ENCODE peak calls at places on chromosomes 11 and 22, in nine cellular contexts. M is psoas muscle; U is A549; B is neural progenitor cell; H is CD8-positive, alpha-beta T cell; W is heart right ventricle; A is HCT116; R is esophagus squamous epithelium; Y is ovary. X is an unnamed sample. For H3K4me1, the result is how much of the 10 kb centered on the place peaks cover.

GRCh38 chr22:21832291-21833290 is 34.9 kb downstream of the MAPK1 start:
- DNase-seq in M (no peak), U (no peak), B (no peak), H (no peak), W (no peak), A (no peak), R (no peak), Y (no peak), X (no peak)

GRCh38 chr11:35144103-35144741 is 5.3 kb downstream of the CD44 start:
- DNase-seq in M (no peak), U (no peak), B (no peak), H (peak), W (no peak), A (no peak), R (no peak), Y (no peak), X (no peak)

GRCh38 chr11:110919241-110919893 is 207.1 kb upstream of the ARHGAP20 start:
- DNase-seq in M (no peak), U (no peak), B (no peak), H (no peak), W (no peak), A (no peak), R (no peak), Y (no peak), X (no peak)

GRCh38 chr11:68844376-68844775 is 2.7 kb upstream of the CPT1A start:
- DNase-seq in M (no peak), U (no peak), B (no peak), H (no peak), W (no peak), A (no peak), R (no peak), Y (no peak), X (no peak)

GRCh38 chr11:59423835-59424234 is 2.4 kb downstream of the OR5A2 start:
- DNase-seq in M (no peak), U (no peak), B (no peak), H (no peak), W (no peak), A (no peak), R (no peak), Y (no peak), X (no peak)

GRCh38 chr11:66848671-66849500 is 5.6 kb downstream of the RCE1 start:
- DNase-seq in M (peak), U (no peak), B (no peak), H (no peak), W (no peak), A (no peak), R (no peak), Y (peak), X (peak)

GRCh38 chr11:46307785-46308341 is 30.4 kb downstream of the CREB3L1 start:
- DNase-seq in M (no peak), U (no peak), B (peak), H (no peak), W (no peak), A (no peak), R (no peak), Y (no peak), X (no peak)

GRCh38 chr11:76666408-76666807 is 4.1 kb downstream of the LRRC32 start:
- DNase-seq in M (no peak), U (no peak), B (peak), H (no peak), W (peak), A (no peak), R (no peak), Y (no peak), X (peak)

GRCh38 chr11:25244126-25244525 is 747.3 kb downstream of the LUZP2 start:
- DNase-seq in M (no peak), U (no peak), B (no peak), H (no peak), W (no peak), A (no peak), R (no peak), Y (no peak), X (no peak)

GRCh38 chr11:2582436-2582931 is 117.3 kb downstream of the KCNQ1OT1 start:
- DNase-seq in M (peak), U (no peak), B (peak), H (no peak), W (no peak), A (no peak), R (no peak), Y (peak), X (peak)

GRCh38 chr11:705646-706438 is at the start of gene EPS8L2:
- DNase-seq in M (no peak), U (peak), B (peak), H (no peak), W (no peak), A (no peak), R (no peak), Y (peak), X (peak)

GRCh38 chr22:23288301-23289129 is 108.2 kb downstream of the BCR start:
- DNase-seq in M (no peak), U (no peak), B (no peak), H (no peak), W (no peak), A (no peak), R (no peak), Y (no peak), X (peak)

GRCh38 chr11:61067782-61068181 is 34.5 kb upstream of the CD5 start:
- DNase-seq in M (no peak), U (no peak), B (no peak), H (no peak), W (no peak), A (no peak), R (no peak), Y (no peak), X (no peak)

GRCh38 chr22:45064313-45065268 is 54.8 kb upstream of the PHF21B start:
- DNase-seq in M (no peak), U (no peak), B (no peak), H (peak), W (no peak), A (no peak), R (no peak), Y (no peak), X (no peak)

GRCh38 chr11:34558211-34558610 is 44.6 kb upstream of the ELF5 start:
- DNase-seq in M (no peak), U (no peak), B (no peak), H (no peak), W (no peak), A (no peak), R (no peak), Y (no peak), X (no peak)

GRCh38 chr22:50481045-50481439 is 301 bp upstream of the ADM2 start:
- DNase-seq in M (no peak), U (no peak), B (peak), H (no peak), W (no peak), A (no peak), R (no peak), Y (no peak), X (no peak)

GRCh38 chr11:8098361-8098760 is 17.4 kb downstream of the TUB start:
- DNase-seq in M (no peak), U (no peak), B (no peak), H (no peak), W (no peak), A (no peak), R (no peak), Y (no peak), X (no peak)

GRCh38 chr22:32378703-32379272 is 21.1 kb downstream of the RFPL3 start:
- DNase-seq in M (no peak), U (peak), B (peak), H (no peak), W (no peak), A (peak), R (no peak), Y (no peak), X (no peak)

GRCh38 chr11:79060081-79060480 is 380.7 kb downstream of the TENM4 start:
- DNase-seq in M (no peak), U (no peak), B (no peak), H (no peak), W (no peak), A (no peak), R (no peak), Y (no peak), X (no peak)

GRCh38 chr11:1158681-1159525 is 1.1 kb downstream of the MUC5AC start:
- DNase-seq in M (peak), U (no peak), B (no peak), H (no peak), W (no peak), A (no peak), R (no peak), Y (peak), X (peak)

GRCh38 chr22:39290724-39291161 is 28.7 kb downstream of the RPL3 start:
- DNase-seq in M (peak), U (peak), B (no peak), H (no peak), W (peak), A (no peak), R (no peak), Y (peak), X (peak)

GRCh38 chr11:94638902-94639373 is 71.8 kb downstream of the PIWIL4 start:
- DNase-seq in M (no peak), U (no peak), B (no peak), H (no peak), W (no peak), A (no peak), R (no peak), Y (no peak), X (no peak)

GRCh38 chr22:44425356-44425755 is 72.7 kb downstream of the RTL6 start:
- DNase-seq in M (no peak), U (no peak), B (no peak), H (no peak), W (no peak), A (no peak), R (no peak), Y (no peak), X (no peak)

GRCh38 chr11:128226106-128226716 is 361.1 kb downstream of the ETS1 start:
- DNase-seq in M (no peak), U (no peak), B (no peak), H (no peak), W (no peak), A (no peak), R (no peak), Y (no peak), X (no peak)

GRCh38 chr11:7949934-7950333 is 8.4 kb upstream of the OR10A3 start:
- DNase-seq in M (no peak), U (no peak), B (no peak), H (no peak), W (no peak), A (no peak), R (no peak), Y (no peak), X (no peak)

GRCh38 chr22:22030493-22031182 is 48.1 kb upstream of the TOP3B start:
- DNase-seq in M (peak), U (peak), B (no peak), H (no peak), W (no peak), A (no peak), R (no peak), Y (no peak), X (no peak)

GRCh38 chr22:30922151-30922611 is 46.4 kb downstream of the MORC2 start:
- DNase-seq in M (peak), U (peak), B (peak), H (peak), W (peak), A (no peak), R (no peak), Y (peak), X (peak)

GRCh38 chr11:8333431-8334401 is 70.0 kb upstream of the LMO1 start:
- DNase-seq in M (no peak), U (peak), B (peak), H (no peak), W (no peak), A (no peak), R (no peak), Y (no peak), X (no peak)

GRCh38 chr11:123033895-123034294 is 28.0 kb downstream of the HSPA8 start:
- DNase-seq in M (no peak), U (no peak), B (peak), H (no peak), W (no peak), A (no peak), R (no peak), Y (no peak), X (no peak)

GRCh38 chr11:122853971-122854446 is 15.7 kb downstream of the CRTAM start:
- DNase-seq in M (no peak), U (peak), B (peak), H (peak), W (peak), A (peak), R (no peak), Y (peak), X (no peak)

GRCh38 chr11:132744771-132745170 is 787.5 kb downstream of the OPCML start:
- DNase-seq in M (no peak), U (no peak), B (no peak), H (no peak), W (no peak), A (no peak), R (no peak), Y (no peak), X (no peak)

GRCh38 chr11:35671396-35672127 is 9.0 kb downstream of the TRIM44 start:
- DNase-seq in M (no peak), U (no peak), B (no peak), H (no peak), W (no peak), A (no peak), R (no peak), Y (no peak), X (no peak)

GRCh38 chr11:34654491-34655334 is 33.8 kb downstream of the EHF start:
- DNase-seq in M (peak), U (peak), B (no peak), H (no peak), W (no peak), A (peak), R (no peak), Y (no peak), X (no peak)

GRCh38 chr11:33160147-33160546 is 1.1 kb downstream of the CSTF3 start:
- DNase-seq in M (no peak), U (peak), B (peak), H (no peak), W (no peak), A (no peak), R (no peak), Y (no peak), X (no peak)

GRCh38 chr11:63871962-63872832 is 33.3 kb downstream of the MARK2 start:
- DNase-seq in M (peak), U (peak), B (peak), H (peak), W (peak), A (peak), R (no peak), Y (peak), X (peak)

GRCh38 chr11:47289856-47290255 is 19.9 kb downstream of the MADD start:
- DNase-seq in M (no peak), U (no peak), B (no peak), H (no peak), W (no peak), A (no peak), R (no peak), Y (no peak), X (no peak)

GRCh38 chr11:123203471-123203870 is 8.4 kb upstream of the CLMP start:
- DNase-seq in M (no peak), U (no peak), B (no peak), H (no peak), W (no peak), A (no peak), R (no peak), Y (no peak), X (no peak)

GRCh38 chr22:26894766-26895485 is 237.5 kb downstream of the MIAT start:
- DNase-seq in M (no peak), U (peak), B (no peak), H (no peak), W (no peak), A (peak), R (no peak), Y (no peak), X (no peak)

DNA sequence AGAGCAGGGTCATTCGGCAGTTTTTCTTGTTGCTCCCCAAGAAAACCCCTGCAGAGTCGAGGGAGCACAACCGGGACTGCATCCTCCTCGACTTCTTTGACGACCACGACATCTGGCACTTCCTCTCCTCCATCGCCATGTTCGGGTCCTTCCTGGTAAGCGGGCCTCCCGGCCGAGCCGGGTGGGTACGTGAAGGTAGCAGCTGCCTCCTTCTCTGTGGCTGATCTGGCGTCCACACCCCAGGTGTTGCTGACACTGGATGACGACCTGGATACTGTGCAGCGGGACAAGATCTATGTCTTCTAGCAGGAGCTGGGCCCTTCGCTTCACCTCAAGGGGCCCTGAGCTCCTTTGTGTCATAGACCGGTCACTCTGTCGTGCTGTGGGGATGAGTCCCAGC is 3.4 kb upstream of the TAGLN start:
- DNase-seq in M (peak), U (no peak), B (no peak), H (no peak), W (no peak), A (no peak), R (no peak), Y (no peak), X (peak)
- H3K27ac ChIP-seq in M (no peak), U (no peak), B (no peak), H (no peak), W (no peak), A (no peak), R (no peak), Y (no peak), X (no peak)

GRCh38 chr11:65491614-65492386 is 7.0 kb upstream of the MALAT1 start:
- DNase-seq in M (peak), U (peak), B (peak), H (no peak), W (peak), A (peak), R (no peak), Y (peak), X (peak)

GRCh38 chr11:65489706-65490310 is 9.0 kb upstream of the MALAT1 start:
- DNase-seq in M (no peak), U (peak), B (peak), H (no peak), W (peak), A (no peak), R (no peak), Y (no peak), X (peak)

GRCh38 chr11:65492637-65493366 is 6.0 kb upstream of the MALAT1 start:
- DNase-seq in M (peak), U (peak), B (no peak), H (no peak), W (peak), A (no peak), R (no peak), Y (peak), X (peak)

GRCh38 chr11:65492387-65492636 is 6.5 kb upstream of the MALAT1 start:
- DNase-seq in M (no peak), U (no peak), B (no peak), H (no peak), W (no peak), A (no peak), R (no peak), Y (no peak), X (no peak)

DNA sequence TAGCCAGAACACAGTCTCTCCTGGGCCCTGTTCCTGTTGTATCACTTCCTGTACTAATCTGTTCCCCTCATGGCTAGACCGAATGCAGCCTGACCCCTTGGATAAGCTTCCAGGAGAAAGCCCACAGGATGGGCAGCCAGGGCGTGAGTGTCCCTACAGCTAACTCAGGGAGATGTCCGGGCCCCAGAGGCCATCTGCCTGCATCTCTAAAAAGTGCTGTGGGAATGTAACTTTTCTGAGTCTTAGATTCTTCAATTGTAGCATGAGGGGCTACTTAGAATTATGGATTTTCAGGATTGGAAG is 7.7 kb upstream of the MALAT1 start:
- DNase-seq in M (no peak), U (no peak), B (no peak), H (no peak), W (no peak), A (no peak), R (no peak), Y (no peak), X (peak)
- H3K4me1 ChIP-seq in M (half or more), U (half or more), B (half or more), H (under half), W (half or more), A (half or more), R (half or more), Y (half or more), X (half or more)

DNA sequence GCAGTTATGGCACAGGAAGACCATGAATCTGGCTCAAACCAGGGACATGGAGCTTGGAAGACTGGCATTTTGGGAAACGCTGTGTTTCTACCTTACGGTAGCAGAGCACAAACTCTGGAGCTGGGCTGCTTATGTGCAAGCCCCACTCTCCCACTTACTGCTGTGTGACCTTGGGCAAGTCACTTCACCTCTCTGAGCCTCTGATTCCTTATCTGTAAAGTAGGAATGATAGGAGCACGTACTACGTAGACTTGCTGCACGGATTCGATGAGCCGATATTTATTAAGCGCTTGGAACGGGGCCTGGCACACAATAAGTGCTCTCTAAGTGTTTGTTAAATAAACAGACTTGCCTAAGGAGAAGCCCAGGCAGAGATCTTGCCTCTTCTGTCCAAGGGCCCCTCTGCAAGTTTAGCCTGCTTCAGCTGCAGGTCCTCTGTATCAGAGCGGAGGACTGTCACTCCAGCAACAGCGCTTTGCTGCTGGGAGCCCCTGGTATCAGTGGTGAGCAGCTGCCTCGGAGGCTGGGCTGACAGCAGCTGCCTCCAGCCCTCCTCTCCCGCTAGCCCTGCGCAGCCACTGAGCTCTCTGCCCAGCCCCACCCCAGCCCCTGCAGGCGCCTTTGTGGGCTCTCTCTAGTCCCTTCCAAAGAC is 96.9 kb upstream of the ANO1 start:
- DNase-seq in M (peak), U (no peak), B (peak), H (no peak), W (no peak), A (no peak), R (no peak), Y (no peak), X (peak)
- TF ChIP-seq CTCF in M (no peak), U (no peak), B (no peak), H (no peak), W (no peak), A (no peak), R (no peak), Y (no peak), X (no peak)

DNA sequence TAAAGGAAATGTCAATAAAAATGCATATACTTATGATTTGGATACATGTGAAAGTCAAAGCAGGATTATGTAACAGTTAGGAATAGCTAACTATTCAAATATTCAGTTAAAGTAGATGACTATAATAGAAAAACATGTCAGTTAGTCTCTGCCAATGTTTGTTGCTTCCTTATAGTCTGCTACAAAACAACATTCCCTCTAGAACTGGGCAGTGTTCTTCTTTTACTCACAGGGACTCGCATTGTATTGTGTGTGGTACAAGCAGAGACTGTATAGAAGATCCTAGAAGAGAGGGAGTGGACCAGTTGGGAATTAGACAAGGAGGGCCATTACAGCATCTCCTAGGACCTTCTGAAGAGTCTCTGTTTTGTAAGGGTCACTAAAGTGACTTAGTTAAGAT is 10.6 kb downstream of the ACAT1 start:
- DNase-seq in M (no peak), U (no peak), B (no peak), H (no peak), W (no peak), A (no peak), R (no peak), Y (no peak), X (no peak)
- H3K27ac ChIP-seq in M (peak), U (no peak), B (no peak), H (no peak), W (no peak), A (no peak), R (no peak), Y (no peak), X (no peak)

X was measured in kidney.